ENCODE peak calls at places on chromosomes 2 and 18, in seven cellular contexts. F is psoas muscle, X is OCI-LY7, B is tibial artery, P is endothelial cell of umbilical vein, O is uterus, V is fibroblast of lung. Y is an unnamed sample.

GRCh38 chr2:71120195-71120594 is 9.8 kb downstream of the MCEE start:
- DNase-seq in X (no peak), B (no peak), V (no peak), P (no peak), O (no peak), F (no peak), Y (no peak)

GRCh38 chr18:8208716-8209115 is 400.5 kb upstream of the RAB12 start:
- DNase-seq in B (no peak), O (no peak), V (no peak), F (no peak), X (no peak), P (no peak), Y (no peak)

GRCh38 chr2:51263921-51264320 is 232.0 kb upstream of the NRXN1 start:
- DNase-seq in X (no peak), B (no peak), O (no peak), V (no peak), P (no peak), F (no peak), Y (no peak)

GRCh38 chr2:112936927-112937232 is 25.9 kb downstream of the IL37 start:
- DNase-seq in P (no peak), F (no peak), X (no peak), B (no peak), V (no peak), O (no peak), Y (no peak)

GRCh38 chr2:27765621-27766286 is 5.8 kb upstream of the MRPL33 start:
- DNase-seq in F (peak; percentile 69), B (peak; percentile 74), X (no peak), V (peak; percentile 24), O (peak; percentile 43), P (peak; percentile 57), Y (no peak)

GRCh38 chr2:197073270-197073669 is 146.8 kb upstream of the PGAP1 start:
- DNase-seq in B (no peak), X (no peak), F (no peak), P (no peak), V (no peak), O (no peak), Y (no peak)

GRCh38 chr2:70360661-70361316 is 58.9 kb upstream of the FAM136A start:
- DNase-seq in X (no peak), O (no peak), F (no peak), P (no peak), B (no peak), V (no peak), Y (no peak)

GRCh38 chr2:151374426-151374825 is 17.0 kb downstream of the TNFAIP6 start:
- DNase-seq in F (no peak), B (no peak), P (peak; percentile 66), X (no peak), V (peak; percentile 78), O (no peak), Y (no peak)

GRCh38 chr2:98552499-98553179 is 55.7 kb downstream of the COA5 start:
- DNase-seq in V (no peak), F (no peak), P (no peak), O (no peak), B (peak; percentile 35), X (no peak), Y (no peak)

GRCh38 chr2:214174563-214174962 is 236.3 kb upstream of the VWC2L start:
- DNase-seq in X (no peak), O (no peak), V (no peak), F (no peak), B (no peak), P (no peak), Y (no peak)

GRCh38 chr18:13372405-13372995 is 153.9 kb downstream of the LDLRAD4 start:
- DNase-seq in V (no peak), O (no peak), F (no peak), B (no peak), P (no peak), X (no peak), Y (no peak)

GRCh38 chr2:180630756-180631155 is 349.6 kb upstream of the UBE2E3 start:
- DNase-seq in O (no peak), P (no peak), B (no peak), F (no peak), X (no peak), V (no peak), Y (no peak)

GRCh38 chr2:213148572-213149331 is 2.7 kb downstream of the IKZF2 start:
- DNase-seq in V (no peak), X (peak; percentile 46), F (no peak), O (no peak), B (no peak), P (no peak), Y (no peak)

GRCh38 chr18:7558769-7559168 is 8.3 kb upstream of the PTPRM start:
- DNase-seq in F (no peak), V (no peak), O (no peak), B (no peak), P (no peak), X (no peak), Y (no peak)

GRCh38 chr2:232229296-232229916 is 149.1 kb upstream of the ALPP start:
- DNase-seq in P (peak; percentile 37), B (no peak), F (no peak), O (no peak), X (no peak), V (no peak), Y (no peak)

GRCh38 chr2:45836316-45836715 is 184.8 kb downstream of the PRKCE start:
- DNase-seq in B (no peak), O (no peak), F (no peak), P (no peak), V (no peak), X (peak; percentile 72), Y (no peak)

GRCh38 chr18:26657618-26658581 is 109.5 kb upstream of the KCTD1 start:
- DNase-seq in X (no peak), P (no peak), V (no peak), O (no peak), F (no peak), B (no peak), Y (no peak)

GRCh38 chr2:111664451-111664850 is 219.5 kb downstream of the ANAPC1 start:
- DNase-seq in B (no peak), V (no peak), X (no peak), P (no peak), O (no peak), F (no peak), Y (no peak)
- H3K4me1 ChIP-seq in B (peaks cover 14% of the 10 kb centered on the region), V (peaks cover 26% of the 10 kb centered on the region), X (peaks cover 44% of the 10 kb centered on the region), P (peaks cover 4% of the 10 kb centered on the region), O (no peaks in the 10 kb centered on the region), F (peaks cover 6% of the 10 kb centered on the region), Y (peaks cover 31% of the 10 kb centered on the region)

DNA sequence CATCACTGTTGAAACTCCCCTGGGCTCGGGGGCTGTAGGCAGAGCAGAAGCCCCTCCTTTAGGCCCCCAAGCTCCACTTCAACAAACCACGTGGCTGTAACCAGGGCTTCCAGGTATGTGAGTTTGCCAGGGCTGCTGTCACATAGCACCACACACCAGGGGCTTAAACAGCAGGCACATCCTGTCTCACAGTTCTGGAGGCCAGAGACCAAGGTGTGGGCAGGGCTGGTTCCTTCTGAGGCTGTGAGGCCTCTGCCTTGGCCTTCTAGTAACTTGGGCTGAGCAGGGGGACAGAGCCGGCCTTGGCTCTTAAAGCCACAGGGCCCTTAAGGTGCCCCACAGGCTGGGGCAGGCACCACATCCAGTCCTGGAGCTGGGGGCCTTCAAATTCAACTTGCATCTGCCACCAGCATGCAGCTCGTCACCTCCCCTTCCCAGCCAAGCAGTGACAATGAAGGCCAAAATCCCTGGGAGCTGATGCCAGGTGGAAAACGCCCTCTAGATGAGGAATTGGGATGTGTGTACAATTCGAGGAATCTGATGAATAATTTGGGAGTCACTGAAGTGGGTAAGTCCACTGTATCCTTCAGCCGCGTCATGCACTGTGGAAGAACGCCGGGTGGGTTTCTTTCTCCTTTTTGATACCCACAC is 104.2 kb upstream of the ODC1 start:
- DNase-seq in X (no peak), V (no peak), O (no peak), P (no peak), B (no peak), F (no peak), Y (no peak)
- TF ChIP-seq CTCF in X (no peak), V (no peak), O (no peak), P (no peak), B (no peak), F (no peak), Y (no peak)

GRCh38 chr18:48337053-48337452 is 72.1 kb downstream of the ZBTB7C start:
- DNase-seq in P (no peak), V (no peak), X (no peak), F (no peak), O (peak; percentile 25), B (peak; percentile 78), Y (no peak)
- H3K4me1 ChIP-seq in P (no peaks in the 10 kb centered on the region), V (no peaks in the 10 kb centered on the region), X (no peaks in the 10 kb centered on the region), F (no peaks in the 10 kb centered on the region), O (no peaks in the 10 kb centered on the region), B (peaks cover 61% of the 10 kb centered on the region), Y (peaks cover 58% of the 10 kb centered on the region)

GRCh38 chr2:63841254-63842022 is at the start of gene UGP2:
- DNase-seq in B (peak; percentile 98), X (peak; percentile 92), V (peak; percentile 96), F (peak; percentile 93), O (peak; percentile 91), P (peak; percentile 92), Y (peak; percentile 87)
- TF ChIP-seq CTCF in B (no peak), X (peak; percentile 55), V (peak; percentile 31), F (peak; percentile 23), O (peak; percentile 21), P (peak; percentile 26), Y (peak; percentile 5)

GRCh38 chr2:144374163-144374661 is 145.7 kb downstream of the ZEB2 start:
- DNase-seq in P (no peak), X (no peak), F (no peak), V (no peak), B (no peak), O (no peak), Y (no peak)

GRCh38 chr2:144377929-144378328 is 142.0 kb downstream of the ZEB2 start:
- DNase-seq in F (no peak), B (no peak), X (no peak), V (no peak), O (no peak), P (no peak), Y (no peak)

GRCh38 chr2:144378551-144378950 is 141.4 kb downstream of the ZEB2 start:
- DNase-seq in F (no peak), P (no peak), V (no peak), X (no peak), B (no peak), O (no peak), Y (no peak)

GRCh38 chr2:144376475-144376874 is 143.4 kb downstream of the ZEB2 start:
- DNase-seq in F (no peak), P (no peak), B (no peak), X (no peak), O (no peak), V (no peak), Y (no peak)

DNA sequence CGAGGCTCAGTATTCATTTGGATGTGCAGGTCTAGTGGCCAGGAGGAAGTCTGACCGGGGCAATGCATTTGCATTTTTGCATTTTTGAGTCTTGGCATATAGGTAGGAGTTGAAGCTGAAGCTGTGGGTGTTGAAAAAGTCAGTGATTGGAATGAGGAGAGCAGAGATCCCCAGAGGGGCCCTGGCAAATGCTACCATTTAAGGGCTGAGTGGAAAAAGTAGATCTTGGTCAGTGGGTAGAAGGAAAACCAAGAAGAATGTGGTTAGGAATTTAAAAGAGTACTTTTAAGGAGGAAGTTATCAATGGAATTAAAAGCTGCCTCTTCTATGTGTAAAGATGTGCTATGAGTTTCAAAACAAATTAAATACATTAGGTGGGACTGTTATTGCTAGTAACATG is 143.0 kb downstream of the ZEB2 start:
- DNase-seq in P (no peak), X (no peak), O (no peak), B (no peak), V (no peak), F (no peak), Y (no peak)
- H3K4me1 ChIP-seq in P (peaks cover 3% of the 10 kb centered on the region), X (no peaks in the 10 kb centered on the region), O (no peaks in the 10 kb centered on the region), B (peaks cover 12% of the 10 kb centered on the region), V (peaks cover 3% of the 10 kb centered on the region), F (peaks cover 9% of the 10 kb centered on the region), Y (peaks cover 27% of the 10 kb centered on the region)